ENCODE peak calls at places on chromosomes 4 and X, in nine cellular contexts. P is osteocyte, R is neural crest cell, U is endothelial cell, W is GM06990, I is breast epithelium, L is transverse colon, V is lung, J is prostate gland. Y is an unnamed sample.

GRCh38 chr4:17494258-17494657 is 17.6 kb downstream of the QDPR start:
- DNase-seq in P (no peak), R (no peak), U (no peak), W (no peak), I (no peak), L (no peak), V (no peak), J (no peak), Y (no peak)

GRCh38 chr4:4852591-4853362 is 6.7 kb upstream of the MSX1 start:
- DNase-seq in P (no peak), R (peak; percentile 57), U (peak; percentile 60), W (peak; percentile 57), I (no peak), L (no peak), V (no peak), J (no peak), Y (peak; percentile 72)

GRCh38 chr4:123278755-123279154 is 117.8 kb upstream of the SPRY1 start:
- DNase-seq in P (no peak), R (no peak), U (no peak), W (no peak), I (no peak), L (no peak), V (no peak), J (no peak), Y (no peak)

GRCh38 chr4:53003959-53004358 is 141.8 kb downstream of the RASL11B start:
- DNase-seq in P (no peak), R (no peak), U (no peak), W (no peak), I (no peak), L (no peak), V (no peak), J (no peak), Y (no peak)

GRCh38 chr4:13160906-13161305 is 323.2 kb downstream of the RAB28 start:
- DNase-seq in P (no peak), R (no peak), U (no peak), W (no peak), I (no peak), L (no peak), V (no peak), J (no peak), Y (no peak)

GRCh38 chrX:13699183-13699826 is 10.4 kb downstream of the RAB9A start:
- DNase-seq in P (no peak), R (no peak), U (no peak), W (peak; percentile 30), I (no peak), L (peak; percentile 57), V (no peak), J (no peak), Y (no peak)

GRCh38 chr4:41610474-41610873 is 72.5 kb downstream of the LIMCH1 start:
- DNase-seq in P (no peak), R (no peak), U (no peak), W (no peak), I (no peak), L (no peak), V (no peak), J (no peak), Y (no peak)

GRCh38 chr4:142817442-142817841 is 28.7 kb downstream of the INPP4B start:
- DNase-seq in P (no peak), R (no peak), U (no peak), W (no peak), I (no peak), L (no peak), V (no peak), J (no peak), Y (no peak)

GRCh38 chr4:30386266-30386895 is 333.8 kb upstream of the PCDH7 start:
- DNase-seq in P (no peak), R (no peak), U (no peak), W (no peak), I (no peak), L (no peak), V (no peak), J (no peak), Y (no peak)

GRCh38 chr4:80371046-80371445 is 35.5 kb downstream of the CFAP299 start:
- DNase-seq in P (no peak), R (no peak), U (no peak), W (no peak), I (no peak), L (no peak), V (no peak), J (no peak), Y (no peak)

GRCh38 chr4:39860804-39861203 is 116.9 kb downstream of the PDS5A start:
- DNase-seq in P (no peak), R (no peak), U (no peak), W (no peak), I (no peak), L (no peak), V (no peak), J (no peak), Y (no peak)

GRCh38 chr4:83231620-83232056 is 53.0 kb downstream of the COQ2 start:
- DNase-seq in P (no peak), R (no peak), U (no peak), W (peak; percentile 71), I (no peak), L (no peak), V (no peak), J (no peak), Y (no peak)

GRCh38 chrX:81174286-81174685 is 27.4 kb downstream of the HMGN5 start:
- DNase-seq in P (no peak), R (no peak), U (no peak), W (no peak), I (no peak), L (no peak), V (no peak), J (no peak), Y (no peak)

GRCh38 chr4:2788101-2788500 is 4.8 kb upstream of the SH3BP2 start:
- DNase-seq in P (no peak), R (no peak), U (no peak), W (peak; percentile 18), I (no peak), L (no peak), V (no peak), J (no peak), Y (no peak)

GRCh38 chrX:6679550-6679949 is 144.6 kb upstream of the VCX3A start:
- DNase-seq in P (no peak), R (no peak), U (no peak), W (no peak), I (no peak), L (no peak), V (no peak), J (no peak), Y (no peak)
- TF ChIP-seq CTCF in P (no peak), R (no peak), U (no peak), W (no peak), I (no peak), L (no peak), V (no peak), J (no peak), Y (no peak)

GRCh38 chr4:55437356-55437796 is 41.6 kb downstream of the TMEM165 start:
- DNase-seq in P (no peak), R (no peak), U (no peak), W (no peak), I (no peak), L (peak; percentile 41), V (no peak), J (no peak), Y (no peak)

GRCh38 chr4:55431710-55432336 is 36.1 kb downstream of the TMEM165 start:
- DNase-seq in P (no peak), R (no peak), U (no peak), W (no peak), I (no peak), L (no peak), V (no peak), J (no peak), Y (no peak)

GRCh38 chr4:55437823-55438222 is 42.1 kb downstream of the TMEM165 start:
- DNase-seq in P (no peak), R (no peak), U (no peak), W (no peak), I (no peak), L (no peak), V (no peak), J (no peak), Y (no peak)

GRCh38 chr4:55438314-55438713 is 42.6 kb downstream of the TMEM165 start:
- DNase-seq in P (no peak), R (no peak), U (no peak), W (no peak), I (no peak), L (no peak), V (no peak), J (peak; percentile 9), Y (no peak)

DNA sequence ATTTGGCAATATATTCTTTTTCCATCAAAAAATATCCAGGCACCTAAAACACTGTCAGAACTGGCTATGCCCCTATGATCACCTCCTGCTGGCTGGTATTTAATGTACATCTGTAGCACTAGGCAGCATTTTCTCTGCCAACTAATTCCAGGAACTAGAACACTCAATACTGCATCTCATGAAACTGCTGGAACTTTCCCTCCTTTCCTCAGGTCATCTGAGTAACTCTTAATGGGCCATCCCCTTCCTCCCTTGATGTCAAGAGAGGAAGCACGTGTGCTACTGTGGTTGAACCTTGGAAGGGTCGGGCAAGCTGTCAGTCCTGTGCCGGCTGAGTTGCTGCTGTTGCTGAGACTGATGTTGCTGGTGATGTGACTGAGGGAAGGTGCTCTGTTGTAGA is 39.4 kb downstream of the TMEM165 start:
- DNase-seq in P (no peak), R (no peak), U (peak; percentile 29), W (peak; percentile 5), I (no peak), L (no peak), V (no peak), J (no peak), Y (no peak)
- TF ChIP-seq CTCF in P (peak; percentile 34), R (peak; percentile 37), U (peak; percentile 44), W (peak; percentile 16), I (no peak), L (no peak), V (no peak), J (no peak), Y (no peak)

GRCh38 chrX:138845791-138846190 is 134.3 kb upstream of the FGF13 start:
- DNase-seq in P (no peak), R (peak; percentile 9), U (no peak), W (no peak), I (no peak), L (no peak), V (no peak), J (no peak), Y (no peak)

GRCh38 chrX:138849521-138849920 is 138.0 kb upstream of the FGF13 start:
- DNase-seq in P (no peak), R (no peak), U (no peak), W (no peak), I (no peak), L (no peak), V (no peak), J (no peak), Y (no peak)

DNA sequence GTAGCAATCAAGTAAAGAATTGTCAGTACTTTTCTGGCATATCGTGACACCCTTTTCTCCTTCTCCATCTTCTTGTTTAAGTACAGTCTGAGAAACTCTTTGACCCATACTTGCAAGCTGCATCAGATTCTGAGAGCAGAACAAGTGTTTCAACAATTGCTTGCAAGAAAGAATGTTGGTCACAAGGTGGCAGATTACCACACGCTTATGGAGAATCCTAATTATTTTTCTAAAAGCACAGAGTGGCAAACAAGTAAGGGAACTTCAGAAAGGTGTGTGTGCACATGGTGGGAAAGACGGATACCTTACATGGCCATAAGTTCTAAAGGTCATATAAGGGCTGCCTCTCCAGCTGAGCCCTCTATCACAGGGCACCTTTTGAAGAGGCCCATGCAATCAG is 136.4 kb upstream of the FGF13 start:
- DNase-seq in P (no peak), R (no peak), U (no peak), W (no peak), I (no peak), L (no peak), V (no peak), J (no peak), Y (no peak)
- TF ChIP-seq CTCF in P (no peak), R (peak; percentile 57), U (no peak), W (no peak), I (no peak), L (no peak), V (no peak), J (no peak), Y (peak; percentile 49)

GRCh38 chrX:129754266-129755024 is 15.7 kb downstream of the XPNPEP2 start:
- DNase-seq in P (no peak), R (no peak), U (peak; percentile 14), W (no peak), I (no peak), L (no peak), V (no peak), J (no peak), Y (peak; percentile 62)
- TF ChIP-seq CTCF in P (peak; percentile 12), R (peak; percentile 21), U (peak; percentile 45), W (peak; percentile 60), I (no peak), L (no peak), V (no peak), J (no peak), Y (peak; percentile 75)